ENCODE peak calls at places on chromosomes 2 and 18, in ten cellular contexts. J, U, D, Y, P, H, R, M, O and Q are unnamed samples.
A peak's percentile ranks its signal among the peaks of the same experiment; 100 is the strongest.

GRCh38 chr2:158732573-158733429 is 62.3 kb upstream of the DAPL1 start:
- DNase-seq in J (no peak), U (no peak), R (no peak), O (peak; percentile 30), M (no peak), D (no peak), P (no peak), Y (no peak), H (peak; percentile 79), Q (no peak)

GRCh38 chr2:17083902-17084301 is 418.3 kb upstream of the CYRIA start:
- DNase-seq in Y (no peak), R (no peak), M (peak; percentile 38), H (no peak), U (no peak), O (no peak), D (no peak), J (no peak), P (peak; percentile 50), Q (no peak)

GRCh38 chr2:118016911-118017310 is 3.0 kb upstream of the CCDC93 start:
- DNase-seq in J (no peak), O (no peak), P (no peak), H (no peak), R (no peak), D (no peak), U (no peak), M (peak; percentile 30), Y (no peak), Q (no peak)

GRCh38 chr18:32919799-32920198 is 147.0 kb upstream of the KLHL14 start:
- DNase-seq in Y (no peak), J (no peak), M (peak; percentile 17), H (peak; percentile 36), P (peak; percentile 17), R (no peak), U (peak; percentile 55), D (no peak), O (no peak), Q (no peak)

GRCh38 chr2:152367547-152368250 is 32.7 kb downstream of the FMNL2 start:
- DNase-seq in U (peak; percentile 16), O (no peak), Y (no peak), M (no peak), P (no peak), D (no peak), J (no peak), H (no peak), R (no peak), Q (no peak)

GRCh38 chr2:85254540-85255261 is 73.1 kb downstream of the TGOLN2 start:
- DNase-seq in U (no peak), O (no peak), R (no peak), D (no peak), M (no peak), H (no peak), J (no peak), Y (no peak), P (peak; percentile 62), Q (no peak)

GRCh38 chr2:109609352-109610024 is 4.3 kb downstream of the SEPTIN10 start:
- DNase-seq in M (peak; percentile 72), P (no peak), R (no peak), H (peak; percentile 27), O (no peak), J (peak; percentile 82), U (no peak), Y (no peak), D (no peak), Q (no peak)

GRCh38 chr2:58762176-58762781 is 521.2 kb upstream of the FANCL start:
- DNase-seq in J (peak; percentile 40), Y (peak; percentile 19), R (no peak), D (no peak), P (peak; percentile 29), M (peak; percentile 78), H (peak; percentile 65), U (peak; percentile 69), O (no peak), Q (peak; percentile 54)

GRCh38 chr18:44602380-44602779 is 78.3 kb upstream of the SETBP1 start:
- DNase-seq in M (peak; percentile 55), U (no peak), R (no peak), O (no peak), J (no peak), Y (no peak), H (peak; percentile 75), P (no peak), D (no peak), Q (no peak)

GRCh38 chr18:79682896-79683625 is 3.5 kb downstream of the CTDP1 start:
- DNase-seq in H (no peak), Y (no peak), R (no peak), J (no peak), U (no peak), O (no peak), D (no peak), P (no peak), M (no peak), Q (no peak)

GRCh38 chr2:42249887-42250286 is 80.7 kb downstream of the EML4 start:
- DNase-seq in O (no peak), H (no peak), J (peak; percentile 85), U (no peak), P (no peak), Y (peak; percentile 59), D (no peak), M (no peak), R (no peak), Q (no peak)

GRCh38 chr2:130947967-130948366 is 111.3 kb downstream of the ARHGEF4 start:
- DNase-seq in R (no peak), O (no peak), P (no peak), D (no peak), Y (no peak), U (no peak), M (no peak), J (no peak), H (no peak), Q (no peak)
- H3K9me3 ChIP-seq in R (peaks cover 9% of the 10 kb centered on the region), O (peaks cover 8% of the 10 kb centered on the region), P (peaks cover 2% of the 10 kb centered on the region), D (peaks cover 11% of the 10 kb centered on the region), Y (no peaks in the 10 kb centered on the region), U (no peaks in the 10 kb centered on the region), M (no peaks in the 10 kb centered on the region), J (no peaks in the 10 kb centered on the region), H (no peaks in the 10 kb centered on the region), Q (peaks cover 5% of the 10 kb centered on the region)

DNA sequence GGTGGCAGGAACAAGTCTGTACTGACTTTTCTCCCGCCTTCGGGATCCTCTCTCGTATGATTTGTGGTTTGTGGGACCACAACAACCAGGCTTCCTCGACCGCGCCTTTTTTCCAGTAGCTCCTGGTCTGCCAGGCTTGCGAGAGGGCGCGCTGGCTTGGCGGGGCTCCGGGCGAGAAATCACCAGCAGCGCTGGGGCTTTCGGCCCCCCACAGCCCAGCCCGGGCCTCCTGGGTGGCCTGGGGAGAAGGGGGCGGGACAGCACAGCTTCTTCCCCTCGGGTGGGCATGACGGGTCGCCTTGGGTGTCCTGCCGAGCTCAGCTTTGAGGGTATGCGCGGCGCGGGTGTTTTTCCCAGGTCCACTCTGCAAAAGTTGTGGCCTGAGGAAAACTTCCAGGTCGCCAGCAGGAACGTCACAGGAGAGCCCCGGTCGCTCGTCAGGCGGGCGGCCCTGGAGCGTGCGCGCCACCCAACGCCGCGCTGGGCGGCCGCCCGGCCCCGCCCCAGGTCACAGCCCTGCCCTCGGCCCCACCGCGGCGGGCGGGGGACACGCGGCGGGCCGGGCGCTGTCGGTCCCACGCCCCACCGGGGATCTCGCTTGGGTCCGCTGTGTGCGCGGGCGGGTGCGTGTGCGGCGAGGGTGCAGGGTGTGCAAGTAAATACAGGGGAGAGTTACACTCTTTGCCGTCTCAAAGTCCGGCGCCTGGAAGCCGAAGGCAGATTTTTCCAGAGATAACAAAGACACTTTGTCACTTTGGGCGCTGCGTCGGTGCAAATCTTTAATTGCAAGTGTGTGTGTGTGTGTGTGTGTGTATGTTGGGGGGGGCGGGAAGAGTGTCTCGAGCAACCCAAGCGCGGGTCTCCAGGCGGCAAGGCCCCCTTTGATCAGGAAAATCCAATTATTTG is 728 bp upstream of the SP5 start:
- DNase-seq in D (peak; percentile 58), H (no peak), P (peak; percentile 58), Y (peak; percentile 51), R (no peak), J (no peak), M (peak; percentile 22), U (peak; percentile 74), O (peak; percentile 65), Q (peak; percentile 67)
- H3K27me3 ChIP-seq in D (peaks cover 32% of the 10 kb centered on the region), H (peaks cover 66% of the 10 kb centered on the region), P (peaks cover 86% of the 10 kb centered on the region), Y (peaks cover 59% of the 10 kb centered on the region), R (peaks cover 39% of the 10 kb centered on the region), J (peaks cover 67% of the 10 kb centered on the region), M (peaks cover 84% of the 10 kb centered on the region), U (peaks cover 85% of the 10 kb centered on the region), O (peaks cover 14% of the 10 kb centered on the region), Q (no peaks in the 10 kb centered on the region)

GRCh38 chr18:10406172-10406663 is 48.2 kb upstream of the APCDD1 start:
- DNase-seq in O (no peak), R (no peak), Y (no peak), P (no peak), H (no peak), M (no peak), J (peak; percentile 12), D (no peak), U (no peak), Q (no peak)
- H3K4me3 ChIP-seq in O (no peak overlapping the region), R (no peak overlapping the region), Y (no peak overlapping the region), P (no peak overlapping the region), H (no peak overlapping the region), M (no peak overlapping the region), J (no peak overlapping the region), D (no peak overlapping the region), U (no peak overlapping the region), Q (no peak overlapping the region)

GRCh38 chr18:78571063-78571785 is 408.4 kb upstream of the SALL3 start:
- DNase-seq in D (no peak), J (no peak), P (no peak), M (no peak), R (no peak), U (no peak), Y (no peak), H (no peak), O (no peak), Q (no peak)

GRCh38 chr18:78566720-78567119 is 412.9 kb upstream of the SALL3 start:
- DNase-seq in Y (no peak), H (no peak), J (no peak), U (no peak), D (no peak), R (no peak), P (no peak), O (no peak), M (no peak), Q (no peak)

GRCh38 chr18:78573773-78574172 is 405.8 kb upstream of the SALL3 start:
- DNase-seq in D (no peak), O (no peak), H (no peak), Y (no peak), M (no peak), U (no peak), P (no peak), R (no peak), J (no peak), Q (no peak)

GRCh38 chr18:78576967-78577366 is 402.7 kb upstream of the SALL3 start:
- DNase-seq in D (no peak), J (no peak), M (no peak), O (no peak), H (no peak), Y (no peak), P (no peak), U (no peak), R (no peak), Q (no peak)

DNA sequence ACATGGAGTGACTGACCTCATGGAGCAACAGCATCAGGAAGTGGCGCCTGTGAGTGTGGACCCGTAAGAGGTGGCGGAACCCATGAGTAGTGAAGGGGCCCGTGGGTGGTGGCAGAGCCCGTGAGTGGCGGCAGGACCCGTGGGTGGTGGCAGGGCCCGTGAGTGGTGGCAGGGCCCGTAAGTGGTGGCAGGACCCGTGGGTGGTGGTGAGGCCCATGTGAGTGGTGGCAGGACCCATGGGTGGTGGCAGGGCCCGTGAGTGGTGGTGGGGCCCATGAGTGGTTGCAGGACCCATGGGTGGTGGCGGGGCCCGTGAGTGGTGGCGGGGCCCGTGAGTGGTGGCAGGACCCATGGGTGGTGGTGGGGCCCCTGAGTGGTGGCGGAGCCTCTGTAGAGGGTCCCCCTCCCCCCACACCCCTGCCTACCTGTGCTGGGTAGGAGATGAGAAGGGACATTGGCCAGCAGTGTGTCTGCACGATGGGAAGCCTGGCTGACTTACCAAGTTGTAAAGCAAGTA is 407.7 kb upstream of the SALL3 start:
- DNase-seq in U (no peak), P (no peak), H (no peak), R (no peak), M (no peak), J (no peak), Y (no peak), D (no peak), O (no peak), Q (no peak)
- H3K9me3 ChIP-seq in U (no peaks in the 10 kb centered on the region), P (no peaks in the 10 kb centered on the region), H (peaks cover 42% of the 10 kb centered on the region), R (peaks cover 4% of the 10 kb centered on the region), M (no peaks in the 10 kb centered on the region), J (peaks cover 2% of the 10 kb centered on the region), Y (no peaks in the 10 kb centered on the region), D (peaks cover 3% of the 10 kb centered on the region), O (peaks cover 13% of the 10 kb centered on the region), Q (peaks cover 4% of the 10 kb centered on the region)